ENCODE peak calls at places on chromosomes 5 and 9, in four cellular contexts. One of them, this sample, is unnamed. For H3K79me2, the result is how much of the 10 kb centered on the place peaks cover.

GRCh38 chr5:175288048-175288621 is 155.8 kb downstream of the DRD1 start:
- DNase-seq in mesendoderm: peak
- DNase-seq in fibroblast of lung: no peak
- DNase-seq in SK-N-SH: no peak
- DNase-seq in this sample: peak

GRCh38 chr9:14231196-14231990 is 82.5 kb downstream of the NFIB start:
- DNase-seq in mesendoderm: no peak
- DNase-seq in SK-N-SH: no peak
- DNase-seq in fibroblast of lung: no peak
- DNase-seq in this sample: no peak

GRCh38 chr5:179125789-179126505 is 65.8 kb downstream of the ZNF354C start:
- DNase-seq in fibroblast of lung: no peak
- DNase-seq in mesendoderm: no peak
- DNase-seq in SK-N-SH: no peak
- DNase-seq in this sample: no peak

GRCh38 chr5:10652606-10653005 is 88.7 kb downstream of the ANKRD33B start:
- DNase-seq in mesendoderm: no peak
- DNase-seq in SK-N-SH: no peak
- DNase-seq in fibroblast of lung: no peak
- DNase-seq in this sample: no peak

GRCh38 chr5:133902521-133903118 is 65.8 kb downstream of the C5orf15 start:
- DNase-seq in fibroblast of lung: no peak
- DNase-seq in mesendoderm: peak
- DNase-seq in SK-N-SH: no peak
- DNase-seq in this sample: no peak

GRCh38 chr5:127028822-127029457 is 1.4 kb downstream of the MARCHF3 start:
- DNase-seq in SK-N-SH: peak
- DNase-seq in fibroblast of lung: peak
- DNase-seq in mesendoderm: no peak
- DNase-seq in this sample: peak

GRCh38 chr9:108160039-108160438 is 670.5 kb upstream of the KLF4 start:
- DNase-seq in fibroblast of lung: no peak
- DNase-seq in SK-N-SH: no peak
- DNase-seq in mesendoderm: no peak
- DNase-seq in this sample: no peak

GRCh38 chr5:167049043-167049663 is 1242.3 kb upstream of the WWC1 start:
- DNase-seq in fibroblast of lung: peak
- DNase-seq in mesendoderm: peak
- DNase-seq in SK-N-SH: peak
- DNase-seq in this sample: peak

GRCh38 chr5:91307023-91307422 is 76.1 kb downstream of the ARRDC3 start:
- DNase-seq in SK-N-SH: no peak
- DNase-seq in mesendoderm: no peak
- DNase-seq in fibroblast of lung: peak
- DNase-seq in this sample: no peak

GRCh38 chr5:61768692-61769281 is 436.7 kb downstream of the ZSWIM6 start:
- DNase-seq in fibroblast of lung: no peak
- DNase-seq in mesendoderm: peak
- DNase-seq in SK-N-SH: peak
- DNase-seq in this sample: peak

GRCh38 chr9:109192732-109193361 is 25.8 kb upstream of the FRRS1L start:
- DNase-seq in mesendoderm: peak
- DNase-seq in fibroblast of lung: peak
- DNase-seq in SK-N-SH: peak
- DNase-seq in this sample: peak

GRCh38 chr5:103466494-103466893 is 96.1 kb downstream of the NUDT12 start:
- DNase-seq in fibroblast of lung: peak
- DNase-seq in SK-N-SH: no peak
- DNase-seq in mesendoderm: no peak
- DNase-seq in this sample: no peak

GRCh38 chr5:177070536-177071191 is 16.1 kb upstream of the FGFR4 start:
- DNase-seq in SK-N-SH: no peak
- DNase-seq in fibroblast of lung: no peak
- DNase-seq in mesendoderm: no peak
- DNase-seq in this sample: no peak

GRCh38 chr9:121950441-121950840 is 142.7 kb downstream of the TTLL11 start:
- DNase-seq in mesendoderm: no peak
- DNase-seq in fibroblast of lung: no peak
- DNase-seq in SK-N-SH: no peak
- DNase-seq in this sample: no peak

GRCh38 chr5:6877986-6878828 is 165.0 kb downstream of the TENT4A start:
- DNase-seq in mesendoderm: no peak
- DNase-seq in SK-N-SH: no peak
- DNase-seq in fibroblast of lung: no peak
- DNase-seq in this sample: no peak

DNA sequence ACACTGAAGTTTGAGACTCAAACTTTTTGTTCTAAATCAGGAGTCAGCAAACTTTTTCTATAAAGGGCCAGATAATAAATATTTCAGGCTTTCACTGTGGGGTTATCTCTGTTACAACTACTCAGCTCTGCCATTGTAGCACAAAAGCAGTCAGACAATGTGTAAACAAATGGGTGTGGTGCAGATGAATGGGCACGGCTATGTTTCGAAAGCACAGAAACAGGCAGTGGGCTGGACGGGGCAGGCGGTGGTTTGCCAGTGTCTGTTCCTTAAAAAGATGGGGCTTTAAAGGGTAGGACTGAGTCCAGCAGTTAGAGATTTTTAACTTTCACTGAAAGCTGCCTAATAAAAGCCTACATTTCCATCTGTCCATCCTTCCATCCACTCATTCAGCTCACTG is 48.9 kb downstream of the PFDN1 start:
- DNase-seq in mesendoderm: no peak
- DNase-seq in SK-N-SH: no peak
- DNase-seq in fibroblast of lung: peak
- DNase-seq in this sample: no peak
- H3K79me2 ChIP-seq in mesendoderm: under half
- H3K79me2 ChIP-seq in SK-N-SH: half or more
- H3K79me2 ChIP-seq in fibroblast of lung: under half
- H3K79me2 ChIP-seq in this sample: half or more

DNA sequence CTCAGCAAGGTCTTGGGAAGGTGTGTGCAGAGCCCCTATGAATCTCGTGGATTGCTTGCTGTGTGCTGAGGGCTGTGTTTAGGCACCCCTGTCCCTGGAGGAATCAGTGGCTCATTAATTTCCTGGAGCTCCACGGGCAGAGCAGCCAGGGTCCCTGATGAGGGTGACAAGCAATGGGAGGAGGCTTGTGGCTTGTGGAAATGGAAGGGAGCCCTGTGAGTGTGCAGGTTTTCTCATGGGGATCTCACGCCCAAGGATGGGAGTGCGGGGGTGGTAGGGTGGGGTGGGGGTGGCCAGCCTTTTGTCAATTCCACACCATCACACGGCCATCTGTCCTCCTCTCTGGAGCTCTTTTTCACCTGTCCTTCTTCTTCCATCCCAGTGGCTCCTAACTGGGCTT is 25.3 kb downstream of the PHF2 start:
- DNase-seq in mesendoderm: no peak
- DNase-seq in fibroblast of lung: no peak
- DNase-seq in SK-N-SH: no peak
- DNase-seq in this sample: no peak
- H3K79me2 ChIP-seq in mesendoderm: under half
- H3K79me2 ChIP-seq in fibroblast of lung: under half
- H3K79me2 ChIP-seq in SK-N-SH: under half
- H3K79me2 ChIP-seq in this sample: half or more

DNA sequence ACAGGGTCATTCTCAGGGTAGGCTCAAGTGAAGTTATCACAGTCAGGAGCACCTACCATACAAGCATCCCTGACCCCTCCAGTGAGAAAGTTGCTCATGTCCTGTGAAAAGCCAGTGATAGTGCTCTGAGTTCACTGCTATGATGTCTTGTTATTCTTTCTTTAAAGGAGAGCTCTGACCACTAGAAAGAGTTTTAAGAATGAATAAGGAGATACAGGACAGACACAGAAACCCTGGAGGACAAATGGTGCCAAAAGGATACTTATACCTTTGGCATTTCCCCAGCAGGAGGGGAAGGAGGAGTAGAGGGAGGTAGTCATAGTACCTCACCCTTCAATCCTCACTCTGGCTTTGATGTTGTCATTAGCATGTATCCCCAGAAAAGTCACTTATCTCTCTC is 84.0 kb upstream of the AGXT2 start:
- DNase-seq in fibroblast of lung: no peak
- DNase-seq in SK-N-SH: no peak
- DNase-seq in mesendoderm: peak
- DNase-seq in this sample: no peak
- H3K79me2 ChIP-seq in fibroblast of lung: under half
- H3K79me2 ChIP-seq in SK-N-SH: under half
- H3K79me2 ChIP-seq in mesendoderm: under half
- H3K79me2 ChIP-seq in this sample: under half

GRCh38 chr5:135398855-135399837 is at the start of gene MACROH2A1:
- DNase-seq in fibroblast of lung: peak
- DNase-seq in SK-N-SH: peak
- DNase-seq in mesendoderm: peak
- DNase-seq in this sample: peak
- H3K79me2 ChIP-seq in fibroblast of lung: under half
- H3K79me2 ChIP-seq in SK-N-SH: half or more
- H3K79me2 ChIP-seq in mesendoderm: under half
- H3K79me2 ChIP-seq in this sample: half or more

GRCh38 chr9:98066235-98066634 is 9.7 kb downstream of the NANS start:
- DNase-seq in fibroblast of lung: no peak
- DNase-seq in mesendoderm: no peak
- DNase-seq in SK-N-SH: no peak
- DNase-seq in this sample: no peak

GRCh38 chr9:98067184-98067583 is 10.7 kb downstream of the NANS start:
- DNase-seq in fibroblast of lung: no peak
- DNase-seq in mesendoderm: no peak
- DNase-seq in SK-N-SH: no peak
- DNase-seq in this sample: no peak

GRCh38 chr9:98074119-98074990 is 17.8 kb downstream of the NANS start:
- DNase-seq in mesendoderm: peak
- DNase-seq in fibroblast of lung: peak
- DNase-seq in SK-N-SH: peak
- DNase-seq in this sample: peak

GRCh38 chr9:98071737-98072136 is 15.2 kb downstream of the NANS start:
- DNase-seq in SK-N-SH: no peak
- DNase-seq in fibroblast of lung: no peak
- DNase-seq in mesendoderm: no peak
- DNase-seq in this sample: no peak

GRCh38 chr9:98070704-98071103 is 14.2 kb downstream of the NANS start:
- DNase-seq in SK-N-SH: no peak
- DNase-seq in fibroblast of lung: no peak
- DNase-seq in mesendoderm: no peak
- DNase-seq in this sample: no peak
- H3K79me2 ChIP-seq in SK-N-SH: under half
- H3K79me2 ChIP-seq in fibroblast of lung: under half
- H3K79me2 ChIP-seq in mesendoderm: under half
- H3K79me2 ChIP-seq in this sample: half or more

DNA sequence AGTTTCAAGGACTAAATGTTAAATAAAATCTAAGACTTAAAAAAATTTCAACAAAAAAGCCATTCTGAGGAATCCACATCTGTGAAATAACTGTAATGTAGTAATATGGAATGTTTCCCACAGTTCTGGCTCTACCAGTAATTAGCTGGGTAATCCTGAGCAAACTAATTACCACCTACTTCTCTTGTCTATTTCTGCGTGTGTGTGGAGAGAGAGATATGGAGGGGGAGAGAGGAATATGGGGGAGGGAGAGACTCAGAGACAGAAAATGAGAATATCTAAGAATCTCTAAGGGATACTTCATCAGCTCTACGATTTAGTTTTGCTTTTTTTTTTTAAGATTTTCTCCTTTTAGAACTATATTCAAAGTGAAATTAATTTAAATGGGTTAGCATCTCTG is 28.0 kb downstream of the TBCA start:
- DNase-seq in SK-N-SH: no peak
- DNase-seq in fibroblast of lung: no peak
- DNase-seq in mesendoderm: no peak
- DNase-seq in this sample: no peak
- H3K79me2 ChIP-seq in SK-N-SH: half or more
- H3K79me2 ChIP-seq in fibroblast of lung: under half
- H3K79me2 ChIP-seq in mesendoderm: under half
- H3K79me2 ChIP-seq in this sample: half or more

DNA sequence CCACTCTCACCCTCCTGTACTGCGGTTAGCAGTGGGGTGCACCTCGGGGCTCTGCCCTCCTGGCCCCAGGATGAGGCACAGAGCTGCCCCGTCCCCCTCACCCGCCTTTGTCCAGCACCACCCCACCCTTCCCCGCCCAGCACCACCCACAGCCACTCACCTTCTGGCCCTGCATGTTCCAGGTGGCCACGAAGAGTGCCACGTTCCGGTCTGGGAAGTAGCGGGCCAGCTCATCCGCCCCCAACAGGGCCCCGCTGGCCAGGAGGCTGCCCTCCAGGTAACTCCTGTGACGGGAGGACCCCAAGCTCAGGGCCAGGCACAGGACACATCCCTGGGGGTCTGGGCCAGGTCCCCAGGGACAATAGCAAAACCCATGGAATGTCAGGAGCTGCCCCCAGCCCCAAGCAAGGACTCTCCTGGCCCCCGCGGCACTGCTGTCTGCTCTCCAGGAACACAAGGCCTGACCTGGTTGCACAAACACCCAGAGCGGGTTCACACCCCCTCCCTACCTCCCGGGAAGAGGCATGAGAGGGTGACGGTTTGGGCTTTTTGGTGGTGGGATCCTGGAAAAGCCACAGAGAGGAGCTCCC is 5.0 kb downstream of the INPP5E start:
- DNase-seq in mesendoderm: no peak
- DNase-seq in fibroblast of lung: no peak
- DNase-seq in SK-N-SH: no peak
- DNase-seq in this sample: no peak
- H3K79me2 ChIP-seq in mesendoderm: under half
- H3K79me2 ChIP-seq in fibroblast of lung: under half
- H3K79me2 ChIP-seq in SK-N-SH: half or more
- H3K79me2 ChIP-seq in this sample: under half

GRCh38 chr9:9804109-9804508 is 808.7 kb downstream of the PTPRD start:
- DNase-seq in mesendoderm: no peak
- DNase-seq in SK-N-SH: no peak
- DNase-seq in fibroblast of lung: no peak
- DNase-seq in this sample: no peak
- H3K79me2 ChIP-seq in mesendoderm: under half
- H3K79me2 ChIP-seq in SK-N-SH: under half
- H3K79me2 ChIP-seq in fibroblast of lung: under half
- H3K79me2 ChIP-seq in this sample: under half

DNA sequence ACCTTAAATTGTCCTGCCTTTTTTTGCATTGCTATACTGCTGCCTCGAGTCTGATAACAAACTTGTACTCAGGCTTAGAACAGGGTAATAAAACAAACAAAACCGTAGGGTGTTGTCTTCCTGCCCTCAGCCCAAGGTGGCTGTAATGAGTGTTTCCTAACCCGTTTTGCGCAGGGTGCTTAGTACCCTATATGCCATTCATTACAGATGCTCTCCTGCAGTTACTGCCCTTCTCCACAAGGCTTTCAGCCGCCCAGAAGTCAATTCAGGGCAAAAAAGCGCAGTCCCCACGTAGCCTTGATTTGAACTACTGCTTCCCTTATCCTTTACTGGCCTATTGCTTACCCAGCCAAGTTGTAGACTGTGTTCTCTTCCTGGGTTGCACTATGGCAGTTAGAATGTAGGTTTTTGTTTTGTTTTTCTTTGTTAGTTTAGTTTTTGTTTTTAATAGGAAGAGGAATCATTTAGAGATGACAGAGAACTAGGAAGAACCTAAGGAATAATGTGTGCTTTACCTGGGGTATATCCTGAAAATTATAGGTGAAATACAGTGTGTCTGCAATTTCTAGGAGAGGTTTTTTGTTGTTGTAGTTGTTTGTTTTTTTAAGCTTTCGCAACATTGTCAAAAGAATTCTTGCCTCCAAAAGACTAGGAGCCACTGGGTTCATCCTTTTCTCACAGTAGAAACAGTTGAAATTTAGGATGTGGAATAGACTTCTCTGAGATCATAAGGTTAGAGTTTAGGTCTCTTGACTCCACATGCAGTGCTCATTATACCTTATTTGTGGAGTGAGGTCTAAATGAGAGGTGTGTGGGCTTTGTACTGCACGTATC is 1.3 kb downstream of the HMGXB3 start:
- DNase-seq in fibroblast of lung: peak
- DNase-seq in SK-N-SH: peak
- DNase-seq in mesendoderm: peak
- DNase-seq in this sample: peak
- H3K79me2 ChIP-seq in fibroblast of lung: half or more
- H3K79me2 ChIP-seq in SK-N-SH: half or more
- H3K79me2 ChIP-seq in mesendoderm: under half
- H3K79me2 ChIP-seq in this sample: half or more